ENCODE peak calls at places on chromosomes 12 and 14, in four cellular contexts. C is vagina, L is psoas muscle, Q is DND-41. Y is an unnamed sample.

GRCh38 chr12:3520168-3520567 is 29.2 kb downstream of the PRMT8 start:
- DNase-seq in C (no peak), L (peak; percentile 57), Q (no peak), Y (no peak)

GRCh38 chr14:22980672-22981089 is 1.7 kb downstream of the AJUBA start:
- DNase-seq in C (no peak), Q (peak; percentile 54), L (no peak), Y (peak; percentile 13)

GRCh38 chr12:106074361-106074705 is 64.4 kb downstream of the NUAK1 start:
- DNase-seq in C (no peak), Q (no peak), L (no peak), Y (no peak)

GRCh38 chr12:118055144-118055557 is 5.8 kb downstream of the WSB2 start:
- DNase-seq in L (peak; percentile 69), Q (peak; percentile 76), C (no peak), Y (peak; percentile 49)

GRCh38 chr12:29148065-29148957 is 767 bp upstream of the FAR2 start:
- DNase-seq in L (peak; percentile 55), Q (peak; percentile 66), C (no peak), Y (no peak)

GRCh38 chr12:132021031-132021871 is 71.5 kb downstream of the EP400 start:
- DNase-seq in Q (no peak), C (no peak), L (no peak), Y (no peak)

GRCh38 chr14:90541076-90541634 is 144.3 kb downstream of the CALM1 start:
- DNase-seq in C (no peak), Q (no peak), L (no peak), Y (no peak)

GRCh38 chr12:91414636-91415035 is 232.0 kb upstream of the DCN start:
- DNase-seq in L (no peak), C (no peak), Q (no peak), Y (no peak)

GRCh38 chr12:48996794-48997718 is 2.1 kb downstream of the DDN start:
- DNase-seq in L (peak; percentile 88), C (no peak), Q (peak; percentile 74), Y (peak; percentile 52)

GRCh38 chr12:87930033-87930432 is 99.2 kb downstream of the C12orf50 start:
- DNase-seq in L (no peak), Q (no peak), C (no peak), Y (no peak)

GRCh38 chr12:65895759-65896656 is 71.7 kb downstream of the HMGA2 start:
- DNase-seq in L (no peak), C (no peak), Q (no peak), Y (no peak)
- H3K4me3 ChIP-seq in L (no peak overlapping the region), C (no peak overlapping the region), Q (no peak overlapping the region), Y (no peak overlapping the region)

GRCh38 chr12:8048906-8049305 is 16.4 kb downstream of the FOXJ2 start:
- DNase-seq in Q (no peak), L (no peak), C (no peak), Y (no peak)
- H3K27ac ChIP-seq in Q (no peak overlapping the region), L (no peak overlapping the region), C (no peak overlapping the region), Y (no peak overlapping the region)

DNA sequence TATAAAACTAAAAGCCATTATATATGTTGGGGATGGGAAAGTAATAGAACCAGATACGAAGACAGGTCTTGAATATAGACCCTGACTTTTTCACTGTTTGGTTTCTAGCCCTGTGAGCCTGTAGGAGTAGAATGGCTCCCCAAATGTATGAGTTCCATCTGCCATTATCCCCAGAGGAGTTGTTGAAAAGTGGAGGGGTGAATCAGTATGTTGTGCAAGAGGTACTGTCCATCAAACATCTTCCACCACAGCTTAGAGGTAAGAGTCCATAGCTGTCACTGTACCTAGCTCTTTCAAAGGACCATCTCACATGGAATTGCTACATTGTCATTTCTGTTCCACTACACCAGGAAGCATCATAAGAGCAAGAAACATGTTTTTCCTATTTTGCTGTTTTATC is 1.1 kb downstream of the NCAPD2 start:
- DNase-seq in L (no peak), Q (no peak), C (no peak), Y (no peak)
- H3K4me3 ChIP-seq in L (peak overlapping the region; percentile 89), Q (peak overlapping the region; percentile 75), C (peak overlapping the region; percentile 90), Y (peak overlapping the region; percentile 98)

DNA sequence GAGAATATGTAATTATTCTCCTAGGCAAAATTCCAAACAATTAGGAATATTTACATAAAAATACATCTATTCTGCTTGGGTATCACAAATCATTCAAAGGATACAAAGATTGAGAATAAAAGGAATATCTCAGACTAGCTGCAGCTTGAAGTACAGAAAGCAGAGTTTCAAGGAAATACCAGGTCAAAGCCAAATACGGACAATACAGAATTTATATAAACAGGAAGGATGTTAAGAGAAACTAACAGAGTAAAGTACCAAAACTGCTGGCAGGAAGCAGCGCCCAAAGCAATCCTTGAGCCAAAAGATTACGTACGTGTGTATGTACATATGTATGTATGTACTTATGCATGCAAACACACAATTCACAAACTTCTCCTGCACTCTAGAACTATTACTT is 86.6 kb downstream of the PPP1R12A start:
- DNase-seq in Q (no peak), C (no peak), L (no peak), Y (no peak)
- H3K27ac ChIP-seq in Q (no peak overlapping the region), C (no peak overlapping the region), L (no peak overlapping the region), Y (peak overlapping the region; percentile 19)

DNA sequence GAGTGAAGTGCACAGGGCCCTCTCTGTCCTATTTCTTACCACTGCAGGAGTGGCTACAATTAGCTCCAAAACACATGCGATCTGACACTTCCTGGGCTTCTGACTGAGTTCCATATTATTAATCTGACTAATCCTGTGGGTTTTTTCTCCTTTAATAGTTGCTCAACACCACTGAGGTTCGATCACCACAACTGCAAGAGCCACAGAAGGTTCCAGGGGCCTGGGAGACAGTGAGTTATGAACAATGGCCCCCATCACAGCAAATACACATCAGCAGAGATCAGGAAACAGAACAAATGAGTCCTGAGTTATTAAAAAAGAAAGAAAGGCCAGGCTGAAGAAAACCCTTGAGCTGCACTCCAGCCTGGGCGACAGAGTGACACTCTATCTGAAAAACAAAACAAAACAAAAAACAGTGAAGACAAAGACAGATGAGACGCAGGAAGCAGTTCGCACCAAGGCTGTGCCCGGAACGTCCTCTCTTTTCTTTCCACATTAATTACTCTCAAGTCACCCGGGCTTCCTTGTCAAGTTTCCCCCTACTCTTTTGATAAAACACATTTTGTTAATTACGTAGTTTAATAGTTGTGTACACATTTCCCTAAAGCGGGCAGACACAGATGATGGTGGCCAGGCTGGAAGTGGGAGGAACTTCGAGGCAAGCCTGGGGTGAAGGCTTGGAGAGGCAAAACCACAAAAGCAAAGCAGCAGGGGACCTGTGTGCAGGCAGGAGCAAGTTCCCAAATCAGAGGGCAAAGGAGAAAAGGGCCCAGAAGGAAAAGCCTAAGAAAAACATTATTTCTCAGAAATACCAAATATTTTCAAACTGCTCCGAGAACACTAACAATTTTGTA is 42.7 kb downstream of the CDC42BPB start:
- DNase-seq in L (no peak), Q (no peak), C (no peak), Y (no peak)
- H3K4me3 ChIP-seq in L (no peak overlapping the region), Q (no peak overlapping the region), C (no peak overlapping the region), Y (no peak overlapping the region)

GRCh38 chr12:71719647-71720370 is 33.9 kb downstream of the TMEM19 start:
- DNase-seq in L (no peak), Q (no peak), C (no peak), Y (no peak)
- H3K27ac ChIP-seq in L (no peak overlapping the region), Q (no peak overlapping the region), C (no peak overlapping the region), Y (no peak overlapping the region)

GRCh38 chr12:8662592-8662991 is at the start of gene MFAP5:
- DNase-seq in C (no peak), L (no peak), Q (no peak), Y (no peak)
- H3K4me3 ChIP-seq in C (peak within 1 kb of the TSS; percentile 34), L (no peak within 1 kb of the TSS), Q (no peak within 1 kb of the TSS), Y (no peak within 1 kb of the TSS)

GRCh38 chr14:61523751-61524150 is 171.6 kb upstream of the HIF1A start:
- DNase-seq in C (no peak), L (no peak), Q (no peak), Y (no peak)
- H3K27ac ChIP-seq in C (no peak overlapping the region), L (peak overlapping the region; percentile 79), Q (no peak overlapping the region), Y (peak overlapping the region; percentile 6)

GRCh38 chr12:51371295-51371953 is 19.8 kb downstream of the GALNT6 start:
- DNase-seq in Q (no peak), L (peak; percentile 86), C (no peak), Y (no peak)
- H3K4me3 ChIP-seq in Q (no peak overlapping the region), L (peak overlapping the region; percentile 0), C (no peak overlapping the region), Y (no peak overlapping the region)

GRCh38 chr12:51390457-51391046 is 654 bp downstream of the GALNT6 start:
- DNase-seq in C (no peak), Q (peak; percentile 32), L (no peak), Y (no peak)
- H3K27ac ChIP-seq in C (peak overlapping the region; percentile 40), Q (peak overlapping the region; percentile 94), L (no peak overlapping the region), Y (peak overlapping the region; percentile 74)